ENCODE peak calls at places on chromosomes 12 and 14, in nine cellular contexts. I, J, V, Q, A, G, N, P and L are unnamed samples.

GRCh38 chr14:60111732-60112131 is 20.0 kb downstream of the PCNX4 start:
- DNase-seq in Q (no peak), J (no peak), N (no peak), G (no peak), A (no peak), I (no peak), P (no peak), V (no peak), L (no peak)

GRCh38 chr12:48266826-48267225 is 63.7 kb upstream of the OR10AD1 start:
- DNase-seq in I (no peak), A (no peak), P (no peak), J (no peak), Q (no peak), N (no peak), V (no peak), G (no peak), L (no peak)

GRCh38 chr12:77402726-77403125 is 337.4 kb upstream of the E2F7 start:
- DNase-seq in I (no peak), Q (peak), N (no peak), P (no peak), J (no peak), G (no peak), V (peak), A (no peak), L (peak)

GRCh38 chr14:93733646-93734045 is 54.6 kb downstream of the PRIMA1 start:
- DNase-seq in Q (no peak), P (no peak), I (no peak), N (no peak), G (no peak), V (no peak), A (no peak), J (no peak), L (no peak)

GRCh38 chr14:64238049-64238448 is 56.1 kb downstream of the ESR2 start:
- DNase-seq in I (no peak), G (no peak), A (no peak), J (no peak), Q (no peak), V (no peak), N (no peak), P (no peak), L (no peak)

GRCh38 chr14:64879635-64880381 is at the start of gene SPTB:
- DNase-seq in J (peak), I (peak), Q (peak), G (peak), N (no peak), A (peak), P (no peak), V (peak), L (peak)

GRCh38 chr14:78967111-78967809 is 797.1 kb downstream of the NRXN3 start:
- DNase-seq in A (no peak), N (peak), P (no peak), Q (peak), J (no peak), V (peak), G (no peak), I (no peak), L (no peak)

GRCh38 chr12:88909510-88909909 is 329.2 kb upstream of the KITLG start:
- DNase-seq in A (no peak), J (no peak), I (no peak), N (no peak), P (no peak), V (no peak), G (no peak), Q (no peak), L (no peak)

GRCh38 chr12:3491938-3492867 is 1.2 kb downstream of the PRMT8 start:
- DNase-seq in G (peak), N (peak), P (no peak), V (peak), Q (peak), A (peak), J (peak), I (peak), L (peak)